ENCODE peak calls at places on chromosomes 11 and 22, in six cellular contexts. J is RWPE1, M is mucosa of descending colon, L is suprapubic skin, H is foreskin fibroblast, O is HFF-Myc. Y is an unnamed sample.

GRCh38 chr11:48013269-48013901 is 33.0 kb downstream of the PTPRJ start:
- DNase-seq in M (no peak), J (no peak), H (no peak), O (no peak), L (no peak), Y (no peak)

GRCh38 chr22:49937758-49938564 is 19.5 kb downstream of the CRELD2 start:
- DNase-seq in M (no peak), O (no peak), L (no peak), H (no peak), J (no peak), Y (no peak)

GRCh38 chr22:27987557-27987956 is 68.5 kb upstream of the PITPNB start:
- DNase-seq in H (peak), L (peak), M (no peak), J (no peak), O (peak), Y (no peak)

GRCh38 chr11:72576196-72576595 is 98.0 kb downstream of the PDE2A start:
- DNase-seq in H (no peak), M (no peak), L (peak), O (no peak), J (no peak), Y (no peak)

GRCh38 chr22:19828035-19828401 is 26.7 kb downstream of the GNB1L start:
- DNase-seq in O (no peak), H (no peak), J (no peak), L (no peak), M (no peak), Y (no peak)

GRCh38 chr22:38088723-38089473 is 4.9 kb upstream of the SLC16A8 start:
- DNase-seq in O (no peak), H (no peak), J (no peak), M (no peak), L (no peak), Y (no peak)

GRCh38 chr11:87304350-87304749 is 266.6 kb downstream of the TMEM135 start:
- DNase-seq in L (no peak), J (no peak), H (no peak), M (no peak), O (no peak), Y (no peak)

GRCh38 chr11:2990617-2991476 is 1.3 kb downstream of the NAP1L4 start:
- DNase-seq in L (no peak), O (no peak), J (peak), H (no peak), M (peak), Y (peak)

GRCh38 chr11:779120-779954 is 2.0 kb upstream of the GATD1 start:
- DNase-seq in J (no peak), M (no peak), L (no peak), H (no peak), O (no peak), Y (no peak)

GRCh38 chr22:43476751-43477150 is 64.9 kb downstream of the MPPED1 start:
- DNase-seq in O (no peak), M (no peak), J (no peak), H (no peak), L (no peak), Y (no peak)

GRCh38 chr11:44629732-44630345 is 64.4 kb downstream of the CD82 start:
- DNase-seq in H (no peak), O (no peak), L (no peak), M (no peak), J (no peak), Y (peak)

GRCh38 chr11:21484039-21484438 is 708.8 kb upstream of the ANO5 start:
- DNase-seq in M (no peak), J (no peak), L (no peak), H (no peak), O (no peak), Y (no peak)

GRCh38 chr11:73625690-73626318 is 20.6 kb upstream of the PLEKHB1 start:
- DNase-seq in O (peak), J (peak), L (peak), M (peak), H (peak), Y (peak)

GRCh38 chr11:75194147-75194546 is 43.2 kb downstream of the SLCO2B1 start:
- DNase-seq in L (no peak), H (no peak), O (no peak), M (no peak), J (no peak), Y (no peak)

GRCh38 chr22:30506507-30506968 is 1.0 kb upstream of the SEC14L4 start:
- DNase-seq in O (no peak), J (no peak), L (no peak), H (no peak), M (no peak), Y (no peak)

GRCh38 chr11:32154275-32154674 is 63.4 kb downstream of the RCN1 start:
- DNase-seq in H (peak), J (no peak), L (no peak), M (no peak), O (no peak), Y (no peak)

GRCh38 chr11:20544536-20545237 is 54.7 kb upstream of the SLC6A5 start:
- DNase-seq in J (no peak), O (no peak), L (no peak), M (no peak), H (no peak), Y (no peak)

GRCh38 chr11:108959124-108959761 is 294.4 kb downstream of the DDX10 start:
- DNase-seq in O (no peak), H (peak), L (no peak), J (no peak), M (no peak), Y (no peak)

GRCh38 chr11:45285931-45286632 is at the start of gene SYT13:
- DNase-seq in O (no peak), H (no peak), M (peak), J (no peak), L (no peak), Y (peak)

GRCh38 chr11:121838571-121838970 is 277.4 kb downstream of the BLID start:
- DNase-seq in M (no peak), H (no peak), O (no peak), L (no peak), J (no peak), Y (no peak)

GRCh38 chr11:107648247-107648646 is 57.3 kb downstream of the ELMOD1 start:
- DNase-seq in L (no peak), O (no peak), H (no peak), J (no peak), M (no peak), Y (no peak)

GRCh38 chr11:27471067-27471587 is 1.5 kb downstream of the LGR4 start:
- DNase-seq in O (no peak), L (no peak), J (no peak), H (no peak), M (peak), Y (no peak)

GRCh38 chr11:99069831-99070444 is 49.2 kb downstream of the CNTN5 start:
- DNase-seq in L (no peak), O (no peak), M (no peak), J (no peak), H (no peak), Y (no peak)
- TF ChIP-seq CTCF in L (no peak), O (no peak), M (no peak), J (no peak), H (no peak), Y (no peak)

GRCh38 chr11:112795142-112795815 is 165.9 kb upstream of the NCAM1 start:
- DNase-seq in L (no peak), O (no peak), J (peak), M (peak), H (peak), Y (no peak)

GRCh38 chr11:112797072-112797471 is 164.1 kb upstream of the NCAM1 start:
- DNase-seq in O (no peak), J (no peak), L (no peak), H (no peak), M (no peak), Y (no peak)

GRCh38 chr11:112795896-112796686 is 165.1 kb upstream of the NCAM1 start:
- DNase-seq in M (no peak), J (no peak), O (no peak), L (no peak), H (no peak), Y (no peak)

GRCh38 chr11:112794321-112794720 is 166.9 kb upstream of the NCAM1 start:
- DNase-seq in L (no peak), H (no peak), J (no peak), O (no peak), M (no peak), Y (no peak)

GRCh38 chr11:112797653-112798293 is 163.4 kb upstream of the NCAM1 start:
- DNase-seq in O (no peak), J (no peak), H (peak), M (peak), L (no peak), Y (no peak)
- TF ChIP-seq CTCF in O (peak), J (no peak), H (peak), M (no peak), L (no peak), Y (peak)

GRCh38 chr11:69950120-69950519 is 128.0 kb upstream of the ANO1 start:
- DNase-seq in L (no peak), M (peak), J (peak), O (no peak), H (no peak), Y (no peak)
- TF ChIP-seq CTCF in L (no peak), M (no peak), J (peak), O (peak), H (peak), Y (peak)

GRCh38 chr11:79415411-79415810 is 25.4 kb downstream of the TENM4 start:
- DNase-seq in O (no peak), M (no peak), J (no peak), L (no peak), H (peak), Y (no peak)

GRCh38 chr11:79412761-79413160 is 28.1 kb downstream of the TENM4 start:
- DNase-seq in H (no peak), L (no peak), M (no peak), O (no peak), J (peak), Y (no peak)

GRCh38 chr11:79415912-79416311 is 24.9 kb downstream of the TENM4 start:
- DNase-seq in L (no peak), J (no peak), O (no peak), M (no peak), H (no peak), Y (no peak)

GRCh38 chr11:79414644-79415317 is 26.0 kb downstream of the TENM4 start:
- DNase-seq in O (no peak), M (no peak), H (peak), L (no peak), J (peak), Y (no peak)

DNA sequence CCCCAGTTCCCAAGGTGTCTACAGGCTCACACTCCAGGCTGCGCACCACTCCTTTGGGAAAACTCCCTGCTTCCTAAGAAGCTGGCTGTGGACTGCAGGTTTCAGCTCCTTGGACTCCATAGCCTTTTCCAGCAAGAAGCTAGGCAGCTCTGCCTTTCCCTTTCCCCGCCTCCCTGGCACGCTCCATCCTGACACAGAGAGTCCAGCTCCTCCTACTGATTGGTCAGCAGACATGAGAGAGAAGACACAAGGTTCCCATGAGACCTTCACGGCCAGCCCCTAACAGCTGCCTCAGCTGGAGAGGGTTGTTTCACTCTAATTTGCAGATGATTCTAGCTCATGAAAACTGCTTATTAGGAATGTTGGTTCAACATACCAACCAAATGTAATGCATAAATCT is 27.6 kb downstream of the TENM4 start:
- DNase-seq in O (peak), M (peak), H (peak), L (peak), J (peak), Y (no peak)
- TF ChIP-seq CTCF in O (no peak), M (no peak), H (no peak), L (no peak), J (no peak), Y (no peak)

DNA sequence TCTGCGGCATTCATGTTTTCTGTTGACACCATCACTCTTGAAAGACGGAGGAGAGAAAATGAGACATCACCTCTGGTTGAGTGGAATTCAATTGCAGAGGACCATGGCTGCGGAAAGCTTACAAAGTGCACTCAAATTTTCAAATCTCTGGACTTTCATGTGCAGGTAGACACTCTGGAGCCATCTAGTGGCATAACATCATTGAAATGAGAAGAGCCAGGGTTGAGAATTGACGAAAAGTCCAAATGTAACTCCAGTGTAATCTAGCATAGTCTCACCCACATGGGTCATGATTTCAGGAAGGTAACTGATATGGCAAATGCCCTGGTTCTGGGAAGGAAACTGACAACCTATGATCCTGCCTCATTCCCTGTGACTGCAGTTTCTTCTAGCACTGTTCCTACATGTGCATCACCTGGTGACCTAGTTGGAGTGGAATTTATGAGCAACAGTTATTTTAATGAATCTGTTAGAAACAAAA is 687.8 kb downstream of the KCNA4 start:
- DNase-seq in M (peak), O (peak), L (no peak), H (peak), J (peak), Y (no peak)
- TF ChIP-seq CTCF in M (no peak), O (peak), L (no peak), H (peak), J (peak), Y (peak)

DNA sequence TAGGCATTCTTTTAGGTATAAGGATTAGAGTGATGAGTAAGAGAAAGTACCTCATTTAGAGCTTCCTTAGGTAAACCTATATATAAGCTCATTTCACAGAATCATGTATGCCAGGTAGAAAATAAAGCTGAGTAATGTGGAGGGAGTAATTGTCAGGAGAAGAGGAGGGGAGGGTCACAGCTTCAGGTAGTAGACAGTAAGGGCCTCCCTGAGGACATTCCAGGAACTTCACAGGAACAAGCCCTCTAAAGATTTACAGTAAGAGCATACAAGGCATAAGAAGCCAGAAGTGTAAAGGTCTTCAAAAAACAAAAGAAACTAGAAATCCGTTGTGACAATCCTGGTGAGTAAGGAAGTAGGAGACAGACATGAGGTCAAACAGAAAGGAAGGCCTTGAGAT is 57.6 kb downstream of the USP47 start:
- DNase-seq in H (no peak), L (no peak), M (no peak), O (no peak), J (no peak), Y (no peak)
- TF ChIP-seq CTCF in H (no peak), L (no peak), M (no peak), O (no peak), J (no peak), Y (peak)

DNA sequence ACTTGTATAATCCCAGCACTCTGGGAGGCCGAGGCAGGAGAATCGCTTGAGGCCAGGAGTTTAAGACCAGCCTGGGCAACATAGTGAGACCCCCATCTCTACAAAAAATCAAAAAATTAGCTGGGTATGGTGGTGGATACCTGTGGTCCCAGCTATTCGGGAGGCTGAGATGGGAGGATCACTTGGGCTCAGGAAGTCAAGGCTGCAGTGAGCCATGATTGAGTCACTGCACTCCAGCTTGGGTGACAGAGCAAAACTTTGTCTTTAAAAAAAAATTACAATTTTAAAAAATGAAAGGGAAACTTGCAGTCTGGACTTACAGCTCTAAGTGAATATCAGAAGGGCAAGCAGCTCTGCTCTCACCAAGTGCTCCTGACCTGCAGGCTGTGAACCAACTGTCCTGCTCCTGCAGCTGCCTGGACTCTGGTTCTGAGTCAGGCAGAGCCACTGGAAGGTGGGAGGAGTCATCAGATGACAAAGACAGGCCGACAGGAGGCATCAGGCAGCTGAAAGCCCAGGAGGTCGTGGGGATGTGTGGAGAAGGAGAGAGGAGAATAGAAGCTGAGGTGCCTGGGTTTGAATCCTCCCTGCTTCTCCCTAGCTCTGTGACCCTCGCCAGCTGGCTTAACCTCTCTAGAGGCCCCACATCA is 9.6 kb downstream of the SMTNL1 start:
- DNase-seq in L (no peak), O (no peak), M (no peak), H (peak), J (no peak), Y (no peak)
- TF ChIP-seq CTCF in L (no peak), O (no peak), M (no peak), H (peak), J (no peak), Y (peak)

GRCh38 chr11:118570787-118571186 is 1.4 kb upstream of the ARCN1 start:
- DNase-seq in H (no peak), L (no peak), J (no peak), M (no peak), O (no peak), Y (no peak)

GRCh38 chr11:118572914-118573550 is 823 bp downstream of the ARCN1 start:
- DNase-seq in L (no peak), M (peak), H (no peak), O (no peak), J (peak), Y (peak)

GRCh38 chr11:118572075-118572913 is at the start of gene ARCN1:
- DNase-seq in O (peak), J (peak), M (peak), H (peak), L (peak), Y (peak)

GRCh38 chr11:118565062-118565461 is 669 bp downstream of the IFT46 start:
- DNase-seq in J (peak), M (peak), O (no peak), H (no peak), L (no peak), Y (no peak)

GRCh38 chr11:118569670-118570069 is 2.5 kb upstream of the ARCN1 start:
- DNase-seq in L (no peak), H (no peak), O (no peak), M (no peak), J (no peak), Y (no peak)
- TF ChIP-seq CTCF in L (no peak), H (no peak), O (no peak), M (no peak), J (no peak), Y (no peak)

GRCh38 chr11:90908074-90908473 is 685.2 kb upstream of the CHORDC1 start:
- DNase-seq in H (no peak), L (no peak), O (no peak), M (no peak), J (no peak), Y (no peak)
- TF ChIP-seq CTCF in H (no peak), L (no peak), O (no peak), M (no peak), J (no peak), Y (no peak)